ENCODE peak calls at places on chromosomes 3 and 15, in five cellular contexts. U is endothelial cell, B is HFFc6, S is mesothelial cell of epicardium, A is pancreas. N is an unnamed sample.

GRCh38 chr3:128983293-128984069 is 10.4 kb downstream of the CFAP92 start:
- DNase-seq in B (no peak), A (no peak), U (no peak), S (no peak), N (no peak)

GRCh38 chr15:47756872-47757271 is 39.6 kb downstream of the SEMA6D start:
- DNase-seq in U (no peak), A (no peak), S (no peak), B (peak), N (peak)

GRCh38 chr15:61243984-61244593 is 15.0 kb upstream of the RORA start:
- DNase-seq in S (no peak), A (no peak), U (no peak), B (no peak), N (no peak)

GRCh38 chr3:178291555-178291954 is 244.7 kb upstream of the KCNMB2 start:
- DNase-seq in S (no peak), A (no peak), B (no peak), U (no peak), N (no peak)

GRCh38 chr3:38722760-38723568 is 73.5 kb upstream of the SCN5A start:
- DNase-seq in B (peak), A (no peak), U (no peak), S (no peak), N (no peak)

GRCh38 chr15:85037617-85038016 is 56.0 kb downstream of the PDE8A start:
- DNase-seq in B (no peak), A (no peak), U (no peak), S (no peak), N (no peak)

GRCh38 chr3:146476094-146476740 is 6.9 kb upstream of the PLSCR2 start:
- DNase-seq in A (no peak), U (no peak), B (no peak), S (no peak), N (no peak)

GRCh38 chr3:52341123-52341522 is 25.0 kb downstream of the DNAH1 start:
- DNase-seq in A (no peak), S (no peak), U (no peak), B (no peak), N (no peak)

GRCh38 chr3:134327594-134327975 is 46.7 kb downstream of the AMOTL2 start:
- DNase-seq in B (peak), A (no peak), U (no peak), S (no peak), N (no peak)

GRCh38 chr3:120092444-120092843 is 1.8 kb downstream of the GSK3B start:
- DNase-seq in U (no peak), B (no peak), S (no peak), A (no peak), N (no peak)

GRCh38 chr3:128318275-128318920 is 148.3 kb downstream of the DNAJB8 start:
- DNase-seq in U (no peak), A (no peak), S (no peak), B (no peak), N (no peak)

GRCh38 chr3:59653405-59654119 is 603.7 kb upstream of the CFAP20DC start:
- DNase-seq in B (no peak), U (no peak), A (no peak), S (no peak), N (no peak)

GRCh38 chr3:118501152-118501551 is 533.5 kb downstream of the IGSF11 start:
- DNase-seq in S (no peak), B (no peak), U (peak), A (peak), N (peak)

GRCh38 chr15:48089664-48090063 is 31.1 kb upstream of the SLC24A5 start:
- DNase-seq in B (no peak), S (no peak), U (no peak), A (no peak), N (no peak)

GRCh38 chr3:61778095-61778494 is 216.7 kb downstream of the PTPRG start:
- DNase-seq in B (no peak), U (no peak), A (no peak), S (no peak), N (no peak)
- TF ChIP-seq CTCF in B (peak), U (no peak), A (no peak), S (no peak), N (no peak)

DNA sequence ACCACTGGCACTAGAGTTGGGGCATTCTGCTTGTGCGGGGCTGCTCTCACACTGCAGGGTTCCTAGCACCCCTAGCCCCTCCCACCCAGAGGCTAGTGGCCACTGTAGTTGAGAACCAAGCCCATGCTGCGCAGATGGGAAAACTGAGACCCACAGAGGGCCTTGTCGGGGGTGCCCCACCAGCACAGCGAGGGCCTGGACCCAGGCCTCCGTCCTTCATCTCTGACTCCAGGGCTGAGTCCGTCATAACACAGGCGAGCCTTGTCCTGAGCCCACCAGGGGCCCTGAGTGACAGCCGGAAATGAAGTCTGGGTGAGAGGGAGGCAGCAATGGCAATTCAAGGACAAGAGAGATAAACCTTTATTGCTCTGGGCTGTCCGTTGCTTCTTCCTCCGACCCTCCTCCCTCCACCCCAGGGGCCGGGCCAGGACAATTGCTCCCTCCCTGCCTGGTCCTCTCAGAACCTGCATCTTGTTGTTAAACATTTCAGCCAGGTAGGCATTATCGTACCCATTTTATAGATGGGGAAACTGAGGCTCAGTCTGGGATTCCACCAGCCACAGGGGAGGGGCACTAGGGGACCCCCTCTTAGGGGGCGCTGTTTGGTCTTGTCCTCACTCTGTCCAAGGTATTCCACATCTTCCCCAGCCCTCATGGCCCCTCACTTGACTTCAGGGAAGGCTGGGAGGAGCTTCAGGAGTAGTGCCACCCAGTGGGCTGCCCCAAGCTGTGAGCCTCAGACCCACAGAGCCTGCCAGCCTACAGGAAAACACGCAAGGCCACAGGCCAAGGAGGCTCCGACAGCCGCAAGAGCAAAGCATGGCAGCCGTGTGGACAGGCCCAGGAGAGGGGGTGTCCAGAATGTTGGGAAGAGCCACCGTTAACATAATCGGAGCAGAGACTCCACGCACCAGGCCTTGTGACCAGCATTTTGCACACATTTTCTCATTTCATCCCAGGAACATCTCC is 4.4 kb upstream of the GRIP2 start:
- DNase-seq in B (no peak), A (no peak), U (no peak), S (no peak), N (no peak)
- TF ChIP-seq CTCF in B (peak), A (no peak), U (no peak), S (no peak), N (no peak)

GRCh38 chr15:44222478-44222877 is 27.4 kb upstream of the FRMD5 start:
- DNase-seq in U (no peak), A (no peak), B (no peak), S (no peak), N (no peak)
- TF ChIP-seq CTCF in U (no peak), A (no peak), B (no peak), S (no peak), N (no peak)

DNA sequence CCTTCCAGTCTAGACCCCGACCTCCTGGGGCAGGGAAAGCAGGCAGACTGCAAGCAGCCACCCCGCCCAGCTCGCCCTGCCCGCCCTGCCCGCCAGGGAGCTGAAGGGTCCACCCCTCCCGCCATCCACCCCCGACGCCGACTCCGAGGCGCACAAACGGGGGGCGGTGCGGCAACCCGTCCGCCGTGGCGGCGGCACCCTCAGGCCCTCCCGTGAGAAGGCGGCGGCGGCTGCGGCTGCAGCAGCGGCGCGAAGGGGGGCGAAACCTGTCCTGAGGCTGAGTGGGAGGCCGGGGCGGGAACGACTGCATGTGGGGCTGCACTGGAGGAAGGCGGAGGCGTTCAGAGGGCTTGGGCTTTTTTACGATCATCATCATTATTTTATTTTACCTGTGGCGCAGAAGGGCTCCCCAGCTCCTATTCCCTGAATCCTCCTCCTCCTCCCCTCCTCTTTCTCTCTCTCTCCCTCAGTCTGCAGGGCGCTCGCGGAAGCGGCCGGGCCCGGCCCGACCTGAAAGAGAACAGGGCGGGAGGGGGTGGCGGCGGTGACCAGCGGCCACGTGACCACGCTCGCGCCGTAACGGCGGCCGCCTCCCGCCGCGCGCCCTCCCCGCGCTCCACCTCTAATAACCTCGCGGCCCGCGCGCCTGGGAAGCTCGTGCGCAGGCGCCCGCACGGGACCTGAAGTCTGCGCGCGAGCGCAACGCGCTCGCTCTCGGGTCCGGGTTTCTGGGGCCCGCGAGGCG is at the start of gene TBC1D5:
- DNase-seq in B (peak), A (peak), S (peak), U (peak), N (no peak)
- TF ChIP-seq CTCF in B (no peak), A (no peak), S (no peak), U (no peak), N (no peak)

GRCh38 chr3:4107430-4107829 is 195.7 kb upstream of the SETMAR start:
- DNase-seq in U (no peak), B (no peak), A (no peak), S (no peak), N (no peak)
- TF ChIP-seq CTCF in U (no peak), B (no peak), A (no peak), S (no peak), N (peak)

DNA sequence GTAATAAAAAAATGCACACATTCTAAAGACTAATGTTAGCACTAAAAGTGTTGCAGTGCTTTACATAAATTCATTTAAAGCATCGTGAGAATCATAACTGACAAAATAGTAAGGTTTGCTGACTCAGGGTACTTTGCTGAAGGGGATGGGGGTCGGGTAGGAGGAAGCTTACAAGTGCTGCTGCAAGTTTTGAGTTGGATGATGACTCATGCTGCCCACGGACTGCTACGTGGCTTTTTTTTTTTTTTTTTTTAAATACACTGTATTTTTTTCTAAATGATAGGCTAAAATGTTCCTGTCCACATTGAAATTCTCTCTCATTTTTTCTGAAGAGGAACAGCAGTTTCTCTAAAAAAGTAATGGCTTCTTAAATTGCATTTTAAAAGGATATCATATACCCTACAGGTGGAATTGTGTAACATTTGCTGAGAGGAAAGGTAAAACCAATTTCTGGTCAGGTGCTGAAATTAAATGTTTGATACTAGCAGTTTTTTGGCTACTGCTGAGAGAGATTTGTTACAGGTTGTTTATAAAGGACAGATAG is 2.2 kb downstream of the MAPK6 start:
- DNase-seq in B (peak), A (peak), U (no peak), S (no peak), N (peak)
- TF ChIP-seq CTCF in B (no peak), A (no peak), U (no peak), S (no peak), N (no peak)

GRCh38 chr3:179512398-179512797 is 50.3 kb upstream of the ACTL6A start:
- DNase-seq in B (no peak), A (no peak), S (no peak), U (no peak), N (no peak)

GRCh38 chr3:179513867-179514266 is 48.9 kb upstream of the ACTL6A start:
- DNase-seq in B (peak), A (no peak), U (no peak), S (no peak), N (no peak)

GRCh38 chr3:179506792-179507191 is 55.5 kb upstream of the GNB4 start:
- DNase-seq in B (no peak), S (no peak), A (no peak), U (no peak), N (no peak)

GRCh38 chr3:179510496-179510895 is 52.2 kb upstream of the ACTL6A start:
- DNase-seq in B (no peak), U (no peak), A (no peak), S (no peak), N (no peak)

GRCh38 chr3:179509701-179510100 is 53.0 kb upstream of the ACTL6A start:
- DNase-seq in A (no peak), B (no peak), U (no peak), S (no peak), N (no peak)
- TF ChIP-seq CTCF in A (no peak), B (no peak), U (no peak), S (no peak), N (no peak)